ENCODE peak calls at places on chromosomes 1 and 21, in six cellular contexts. One of them, this sample, is unnamed.

GRCh38 chr21:44513389-44514217 is 26.4 kb downstream of the KRTAP10-1 start:
- DNase-seq in fibroblast of mammary gland: no peak
- DNase-seq in BE2C: no peak
- DNase-seq in CD8-positive, alpha-beta T cell: no peak
- DNase-seq in dorsolateral prefrontal cortex: no peak
- DNase-seq in LNCaP clone FGC: peak; percentile 21
- DNase-seq in this sample: no peak

GRCh38 chr1:180278791-180279432 is 48.8 kb downstream of the LHX4 start:
- DNase-seq in fibroblast of mammary gland: no peak
- DNase-seq in BE2C: no peak
- DNase-seq in CD8-positive, alpha-beta T cell: no peak
- DNase-seq in dorsolateral prefrontal cortex: no peak
- DNase-seq in LNCaP clone FGC: no peak
- DNase-seq in this sample: no peak

GRCh38 chr1:191368891-191369654 is 789.2 kb upstream of the RGS18 start:
- DNase-seq in fibroblast of mammary gland: no peak
- DNase-seq in BE2C: no peak
- DNase-seq in CD8-positive, alpha-beta T cell: no peak
- DNase-seq in dorsolateral prefrontal cortex: no peak
- DNase-seq in LNCaP clone FGC: no peak
- DNase-seq in this sample: no peak

GRCh38 chr1:160997323-160998038 is 23.5 kb downstream of the F11R start:
- DNase-seq in fibroblast of mammary gland: peak; percentile 55
- DNase-seq in BE2C: peak; percentile 60
- DNase-seq in CD8-positive, alpha-beta T cell: peak; percentile 56
- DNase-seq in dorsolateral prefrontal cortex: peak; percentile 52
- DNase-seq in LNCaP clone FGC: no peak
- DNase-seq in this sample: no peak

GRCh38 chr1:204250428-204251030 is 36.7 kb upstream of the GOLT1A start:
- DNase-seq in fibroblast of mammary gland: peak; percentile 68
- DNase-seq in BE2C: no peak
- DNase-seq in CD8-positive, alpha-beta T cell: no peak
- DNase-seq in dorsolateral prefrontal cortex: no peak
- DNase-seq in LNCaP clone FGC: no peak
- DNase-seq in this sample: no peak

GRCh38 chr21:41614456-41615010 is 106.6 kb upstream of the TMPRSS2 start:
- DNase-seq in fibroblast of mammary gland: no peak
- DNase-seq in BE2C: no peak
- DNase-seq in CD8-positive, alpha-beta T cell: no peak
- DNase-seq in dorsolateral prefrontal cortex: no peak
- DNase-seq in LNCaP clone FGC: no peak
- DNase-seq in this sample: no peak

GRCh38 chr1:207798847-207799246 is 47.0 kb downstream of the CD46 start:
- DNase-seq in fibroblast of mammary gland: no peak
- DNase-seq in BE2C: no peak
- DNase-seq in CD8-positive, alpha-beta T cell: no peak
- DNase-seq in dorsolateral prefrontal cortex: no peak
- DNase-seq in LNCaP clone FGC: no peak
- DNase-seq in this sample: no peak

GRCh38 chr21:31354604-31355443 is 10.8 kb upstream of the TIAM1 start:
- DNase-seq in fibroblast of mammary gland: peak; percentile 96
- DNase-seq in BE2C: no peak
- DNase-seq in CD8-positive, alpha-beta T cell: peak; percentile 84
- DNase-seq in dorsolateral prefrontal cortex: peak; percentile 47
- DNase-seq in LNCaP clone FGC: peak; percentile 11
- DNase-seq in this sample: no peak

GRCh38 chr1:55844322-55844721 is 629.2 kb upstream of the USP24 start:
- DNase-seq in fibroblast of mammary gland: no peak
- DNase-seq in BE2C: no peak
- DNase-seq in CD8-positive, alpha-beta T cell: no peak
- DNase-seq in dorsolateral prefrontal cortex: no peak
- DNase-seq in LNCaP clone FGC: no peak
- DNase-seq in this sample: no peak

GRCh38 chr1:162166934-162167615 is 97.6 kb downstream of the NOS1AP start:
- DNase-seq in fibroblast of mammary gland: no peak
- DNase-seq in BE2C: no peak
- DNase-seq in CD8-positive, alpha-beta T cell: no peak
- DNase-seq in dorsolateral prefrontal cortex: no peak
- DNase-seq in LNCaP clone FGC: no peak
- DNase-seq in this sample: no peak

GRCh38 chr1:153619171-153619570 is 3.0 kb upstream of the S100A14 start:
- DNase-seq in fibroblast of mammary gland: no peak
- DNase-seq in BE2C: no peak
- DNase-seq in CD8-positive, alpha-beta T cell: no peak
- DNase-seq in dorsolateral prefrontal cortex: no peak
- DNase-seq in LNCaP clone FGC: no peak
- DNase-seq in this sample: no peak

GRCh38 chr1:153615406-153615805 is 719 bp downstream of the S100A14 start:
- DNase-seq in fibroblast of mammary gland: no peak
- DNase-seq in BE2C: no peak
- DNase-seq in CD8-positive, alpha-beta T cell: no peak
- DNase-seq in dorsolateral prefrontal cortex: no peak
- DNase-seq in LNCaP clone FGC: no peak
- DNase-seq in this sample: no peak

GRCh38 chr1:153616144-153616884 is at the start of gene S100A14:
- DNase-seq in fibroblast of mammary gland: no peak
- DNase-seq in BE2C: no peak
- DNase-seq in CD8-positive, alpha-beta T cell: peak; percentile 18
- DNase-seq in dorsolateral prefrontal cortex: no peak
- DNase-seq in LNCaP clone FGC: no peak
- DNase-seq in this sample: no peak

GRCh38 chr1:153616885-153617428 is 832 bp upstream of the S100A14 start:
- DNase-seq in fibroblast of mammary gland: no peak
- DNase-seq in BE2C: no peak
- DNase-seq in CD8-positive, alpha-beta T cell: peak; percentile 9
- DNase-seq in dorsolateral prefrontal cortex: no peak
- DNase-seq in LNCaP clone FGC: no peak
- DNase-seq in this sample: no peak

DNA sequence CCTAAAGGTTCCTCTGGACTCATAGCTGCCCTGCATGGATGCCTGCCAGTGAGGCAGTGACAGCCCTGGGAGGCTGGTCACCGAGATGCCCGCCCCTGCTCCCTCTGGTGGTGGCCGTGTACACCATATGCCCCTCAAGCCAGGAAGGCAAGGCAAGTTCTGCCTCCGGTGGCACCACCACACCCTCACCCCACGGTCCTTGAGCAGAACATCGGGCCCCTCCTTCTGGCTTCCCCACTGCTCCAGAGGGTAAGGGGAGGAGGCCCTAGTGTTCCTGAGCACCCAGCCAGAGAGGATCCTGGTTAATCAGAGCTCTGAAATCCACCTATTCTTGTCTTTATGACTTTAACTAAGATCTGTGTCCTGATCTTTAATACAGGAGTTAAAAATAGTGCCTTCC is 1.6 kb upstream of the S100A14 start:
- DNase-seq in fibroblast of mammary gland: peak; percentile 60
- DNase-seq in BE2C: peak; percentile 84
- DNase-seq in CD8-positive, alpha-beta T cell: peak; percentile 68
- DNase-seq in dorsolateral prefrontal cortex: peak; percentile 68
- DNase-seq in LNCaP clone FGC: no peak
- DNase-seq in this sample: no peak
- TF ChIP-seq CTCF in fibroblast of mammary gland: peak; percentile 51
- TF ChIP-seq CTCF in BE2C: peak; percentile 73
- TF ChIP-seq CTCF in CD8-positive, alpha-beta T cell: peak; percentile 46
- TF ChIP-seq CTCF in dorsolateral prefrontal cortex: peak; percentile 60
- TF ChIP-seq CTCF in LNCaP clone FGC: no peak
- TF ChIP-seq CTCF in this sample: peak; percentile 89

DNA sequence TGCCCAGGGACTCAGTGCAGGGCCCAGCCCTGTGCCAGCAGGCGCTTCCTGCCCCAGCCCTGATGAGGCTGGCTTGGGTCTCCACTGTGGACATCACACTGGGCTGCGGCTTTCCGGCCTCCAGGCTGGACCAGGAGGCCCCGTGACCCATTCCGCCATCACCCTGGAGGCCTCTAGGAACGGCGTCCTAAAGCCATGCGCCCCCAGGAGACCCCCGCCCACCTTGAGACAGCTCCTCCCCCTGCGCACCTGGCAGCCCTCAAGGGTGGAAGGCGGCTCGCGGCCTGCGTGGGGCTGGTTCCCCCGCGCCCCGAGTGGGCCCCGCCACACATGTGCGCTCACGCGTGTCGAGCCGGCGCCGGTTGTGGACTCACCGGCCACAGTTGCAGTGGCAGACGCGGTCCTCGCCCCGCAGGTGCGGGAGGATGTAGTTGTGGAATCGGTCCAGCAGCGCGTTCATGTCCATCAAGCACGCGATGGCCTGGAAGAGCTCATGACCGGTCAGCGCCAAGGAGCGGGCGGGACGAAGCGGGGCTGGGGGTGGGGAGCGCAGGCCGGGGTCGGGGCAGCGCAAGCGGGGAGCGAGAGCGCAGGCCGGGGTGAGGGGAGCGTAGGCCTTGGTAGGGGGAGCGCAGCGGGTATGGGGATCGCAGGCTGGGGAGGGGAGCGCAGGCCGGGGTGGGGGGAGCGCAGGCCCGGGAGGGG is 962 bp downstream of the TMEM240 start:
- DNase-seq in fibroblast of mammary gland: peak; percentile 44
- DNase-seq in BE2C: no peak
- DNase-seq in CD8-positive, alpha-beta T cell: no peak
- DNase-seq in dorsolateral prefrontal cortex: peak; percentile 58
- DNase-seq in LNCaP clone FGC: no peak
- DNase-seq in this sample: no peak
- H3K4me3 ChIP-seq in fibroblast of mammary gland: peak overlapping the region; percentile 51
- H3K4me3 ChIP-seq in BE2C: peak overlapping the region; percentile 41
- H3K4me3 ChIP-seq in CD8-positive, alpha-beta T cell: no peak overlapping the region
- H3K4me3 ChIP-seq in dorsolateral prefrontal cortex: peak overlapping the region; percentile 62
- H3K4me3 ChIP-seq in LNCaP clone FGC: no peak overlapping the region
- H3K4me3 ChIP-seq in this sample: peak overlapping the region; percentile 66

GRCh38 chr1:214416417-214417212 is 134.8 kb downstream of the PTPN14 start:
- DNase-seq in fibroblast of mammary gland: peak; percentile 87
- DNase-seq in BE2C: no peak
- DNase-seq in CD8-positive, alpha-beta T cell: no peak
- DNase-seq in dorsolateral prefrontal cortex: no peak
- DNase-seq in LNCaP clone FGC: no peak
- DNase-seq in this sample: no peak
- TF ChIP-seq CTCF in fibroblast of mammary gland: no peak
- TF ChIP-seq CTCF in BE2C: no peak
- TF ChIP-seq CTCF in CD8-positive, alpha-beta T cell: no peak
- TF ChIP-seq CTCF in dorsolateral prefrontal cortex: no peak
- TF ChIP-seq CTCF in LNCaP clone FGC: no peak
- TF ChIP-seq CTCF in this sample: no peak

DNA sequence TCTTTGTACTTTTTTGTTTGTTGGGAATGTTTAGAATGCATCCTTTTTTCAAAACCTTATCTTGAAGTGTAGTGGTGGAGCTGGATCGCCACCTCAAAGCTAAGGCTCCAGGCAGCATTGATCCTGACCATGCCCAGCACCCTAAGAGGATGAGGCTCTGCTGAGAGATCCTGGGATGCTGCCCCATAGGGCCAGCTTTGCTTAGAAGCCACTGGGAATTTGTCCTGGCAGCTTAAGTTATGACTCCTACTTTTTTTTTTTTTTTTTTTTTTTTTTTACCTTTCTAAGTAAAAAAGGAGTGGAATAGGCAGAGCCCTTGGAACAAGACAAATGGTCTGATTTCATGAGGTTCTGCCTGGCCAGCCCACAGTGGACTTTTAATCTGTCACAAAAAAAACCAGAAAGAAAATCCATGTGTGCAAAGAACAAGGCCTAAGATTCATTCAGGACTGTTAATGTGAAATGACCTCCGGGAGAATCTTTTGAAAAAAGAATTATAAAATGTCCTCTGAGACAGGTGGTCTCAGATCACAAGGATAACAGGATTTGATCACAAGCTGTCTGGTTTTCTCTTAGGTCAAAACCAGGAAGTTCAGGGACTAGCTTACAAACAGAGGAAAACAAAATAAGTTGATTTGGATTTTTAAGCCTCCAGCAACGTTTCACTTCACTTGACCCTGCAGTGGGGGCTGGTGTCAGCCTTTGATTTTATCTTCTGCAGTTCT is 26.0 kb upstream of the RAP1A start:
- DNase-seq in fibroblast of mammary gland: no peak
- DNase-seq in BE2C: no peak
- DNase-seq in CD8-positive, alpha-beta T cell: no peak
- DNase-seq in dorsolateral prefrontal cortex: no peak
- DNase-seq in LNCaP clone FGC: no peak
- DNase-seq in this sample: no peak
- H3K4me3 ChIP-seq in fibroblast of mammary gland: no peak overlapping the region
- H3K4me3 ChIP-seq in BE2C: no peak overlapping the region
- H3K4me3 ChIP-seq in CD8-positive, alpha-beta T cell: peak overlapping the region; percentile 38
- H3K4me3 ChIP-seq in dorsolateral prefrontal cortex: no peak overlapping the region
- H3K4me3 ChIP-seq in LNCaP clone FGC: no peak overlapping the region
- H3K4me3 ChIP-seq in this sample: no peak overlapping the region